ENCODE peak calls at places on chromosomes 7 and 10, in seven cellular contexts. M is NCI-H510A; V is naive B cell; O is SK-MEL-5; P is activated CD8-positive, alpha-beta memory T cell treated with anti-CD3 and anti-CD28 coated beads, Interleukin-2, amount 50 U/mL, for 48 hours; U is H7; Y is GM23248. T is an unnamed sample.
A peak's percentile ranks its signal among the peaks of the same experiment; 100 is the strongest.

GRCh38 chr7:151076863-151077704 is 3.5 kb downstream of the FASTK start:
- DNase-seq in M (no peak), V (no peak), O (peak; percentile 65), P (peak; percentile 64), U (peak; percentile 96), Y (peak; percentile 49), T (no peak)

GRCh38 chr7:151408839-151409554 is 841 bp downstream of the WDR86 start:
- DNase-seq in M (no peak), V (peak; percentile 72), O (no peak), P (no peak), U (peak; percentile 87), Y (no peak), T (peak; percentile 45)

GRCh38 chr10:5284311-5285057 is 80.3 kb upstream of the UCN3 start:
- DNase-seq in M (no peak), V (no peak), O (peak; percentile 26), P (no peak), U (no peak), Y (peak; percentile 79), T (no peak)

GRCh38 chr7:130986271-130986690 is 252.3 kb upstream of the KLF14 start:
- DNase-seq in M (no peak), V (no peak), O (no peak), P (peak; percentile 50), U (no peak), Y (peak; percentile 88), T (no peak)

GRCh38 chr10:74104480-74104879 is 46.1 kb downstream of the AP3M1 start:
- DNase-seq in M (no peak), V (no peak), O (no peak), P (no peak), U (no peak), Y (no peak), T (no peak)

GRCh38 chr10:132697568-132698200 is 88.3 kb downstream of the NKX6-2 start:
- DNase-seq in M (no peak), V (no peak), O (no peak), P (no peak), U (no peak), Y (no peak), T (peak; percentile 32)

GRCh38 chr7:90766814-90767564 is 170.9 kb downstream of the CDK14 start:
- DNase-seq in M (no peak), V (no peak), O (no peak), P (no peak), U (no peak), Y (peak; percentile 91), T (peak; percentile 75)

GRCh38 chr10:15824498-15824897 is 35.8 kb downstream of the MINDY3 start:
- DNase-seq in M (no peak), V (no peak), O (peak; percentile 23), P (no peak), U (no peak), Y (peak; percentile 47), T (no peak)

GRCh38 chr10:24957624-24958435 is 5.4 kb upstream of the PRTFDC1 start:
- DNase-seq in M (no peak), V (no peak), O (peak; percentile 60), P (no peak), U (no peak), Y (peak; percentile 94), T (no peak)

GRCh38 chr10:115093286-115093775 is at the start of gene ATRNL1:
- DNase-seq in M (peak; percentile 62), V (no peak), O (peak; percentile 48), P (peak; percentile 55), U (peak; percentile 89), Y (peak; percentile 49), T (peak; percentile 82)

GRCh38 chr10:93299606-93300353 is 182.4 kb downstream of the MYOF start:
- DNase-seq in M (no peak), V (no peak), O (no peak), P (no peak), U (no peak), Y (no peak), T (no peak)

T was measured in pancreas.